ENCODE peak calls at places on chromosomes 13 and 19, in seven cellular contexts. One of them, this sample, is unnamed.

GRCh38 chr13:49649244-49649962 is 21.1 kb downstream of the ARL11 start:
- DNase-seq in left ventricle myocardium inferior: no peak
- DNase-seq in IMR-90: peak
- DNase-seq in AG04450: no peak
- DNase-seq in AG09309: peak
- DNase-seq in epithelial cell of esophagus: peak
- DNase-seq in GM12865: no peak
- DNase-seq in this sample: no peak

GRCh38 chr13:28805193-28805819 is 14.8 kb upstream of the MTUS2 start:
- DNase-seq in AG09309: no peak
- DNase-seq in left ventricle myocardium inferior: peak
- DNase-seq in GM12865: peak
- DNase-seq in epithelial cell of esophagus: peak
- DNase-seq in IMR-90: no peak
- DNase-seq in AG04450: no peak
- DNase-seq in this sample: no peak

GRCh38 chr19:47186337-47187022 is 44.5 kb downstream of the BBC3 start:
- DNase-seq in left ventricle myocardium inferior: no peak
- DNase-seq in AG04450: no peak
- DNase-seq in AG09309: no peak
- DNase-seq in IMR-90: no peak
- DNase-seq in GM12865: peak
- DNase-seq in epithelial cell of esophagus: no peak
- DNase-seq in this sample: no peak

GRCh38 chr19:6443986-6444385 is 10.4 kb upstream of the SLC25A41 start:
- DNase-seq in AG04450: no peak
- DNase-seq in IMR-90: no peak
- DNase-seq in AG09309: no peak
- DNase-seq in epithelial cell of esophagus: no peak
- DNase-seq in left ventricle myocardium inferior: no peak
- DNase-seq in GM12865: no peak
- DNase-seq in this sample: no peak

GRCh38 chr13:40130871-40131636 is 475.6 kb downstream of the COG6 start:
- DNase-seq in AG04450: no peak
- DNase-seq in left ventricle myocardium inferior: no peak
- DNase-seq in IMR-90: no peak
- DNase-seq in GM12865: no peak
- DNase-seq in AG09309: no peak
- DNase-seq in epithelial cell of esophagus: peak
- DNase-seq in this sample: no peak

GRCh38 chr13:29254971-29255370 is 340.5 kb downstream of the SLC7A1 start:
- DNase-seq in GM12865: peak
- DNase-seq in IMR-90: no peak
- DNase-seq in AG04450: no peak
- DNase-seq in epithelial cell of esophagus: no peak
- DNase-seq in AG09309: no peak
- DNase-seq in left ventricle myocardium inferior: no peak
- DNase-seq in this sample: no peak

GRCh38 chr13:93169980-93170379 is 56.6 kb upstream of the GPC6 start:
- DNase-seq in IMR-90: peak
- DNase-seq in AG09309: peak
- DNase-seq in AG04450: peak
- DNase-seq in left ventricle myocardium inferior: no peak
- DNase-seq in epithelial cell of esophagus: peak
- DNase-seq in GM12865: no peak
- DNase-seq in this sample: no peak

GRCh38 chr13:77429320-77430142 is 102.6 kb upstream of the MYCBP2 start:
- DNase-seq in AG04450: no peak
- DNase-seq in epithelial cell of esophagus: peak
- DNase-seq in AG09309: peak
- DNase-seq in left ventricle myocardium inferior: no peak
- DNase-seq in GM12865: peak
- DNase-seq in IMR-90: no peak
- DNase-seq in this sample: no peak

GRCh38 chr13:82458169-82458568 is 1424.1 kb downstream of the SLITRK1 start:
- DNase-seq in left ventricle myocardium inferior: no peak
- DNase-seq in IMR-90: no peak
- DNase-seq in AG04450: no peak
- DNase-seq in AG09309: no peak
- DNase-seq in epithelial cell of esophagus: no peak
- DNase-seq in GM12865: no peak
- DNase-seq in this sample: no peak

GRCh38 chr19:35213678-35214632 is 14.6 kb downstream of the FAM187B start:
- DNase-seq in AG09309: peak
- DNase-seq in AG04450: no peak
- DNase-seq in IMR-90: peak
- DNase-seq in GM12865: peak
- DNase-seq in left ventricle myocardium inferior: peak
- DNase-seq in epithelial cell of esophagus: peak
- DNase-seq in this sample: peak

GRCh38 chr19:23769691-23770468 is 11.2 kb upstream of the ZNF681 start:
- DNase-seq in left ventricle myocardium inferior: no peak
- DNase-seq in IMR-90: no peak
- DNase-seq in GM12865: no peak
- DNase-seq in epithelial cell of esophagus: peak
- DNase-seq in AG04450: no peak
- DNase-seq in AG09309: no peak
- DNase-seq in this sample: no peak

DNA sequence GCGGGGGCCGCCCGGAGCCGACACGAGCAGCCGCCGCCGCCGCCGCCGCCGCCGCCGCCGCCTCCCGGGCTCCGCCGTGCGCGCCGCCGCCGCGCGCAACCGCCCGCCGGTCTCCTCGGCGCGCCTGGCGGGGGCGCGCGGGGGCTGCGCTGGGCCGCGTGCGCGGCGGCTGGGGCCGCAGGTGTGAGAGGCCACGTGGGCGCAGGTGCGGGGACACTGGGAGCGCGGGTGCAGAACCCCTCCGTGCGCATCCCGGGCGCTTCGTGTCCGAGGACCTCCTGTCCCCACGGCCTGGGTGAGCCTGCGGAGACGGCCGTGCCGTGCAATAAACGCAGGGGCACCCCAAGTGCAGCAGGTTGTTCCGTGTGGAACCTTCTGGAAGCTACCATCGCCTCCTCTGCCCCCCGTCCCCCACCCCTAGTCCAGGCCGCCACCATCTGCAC is at the start of gene LINGO3:
- DNase-seq in epithelial cell of esophagus: no peak
- DNase-seq in left ventricle myocardium inferior: no peak
- DNase-seq in GM12865: no peak
- DNase-seq in IMR-90: no peak
- DNase-seq in AG04450: no peak
- DNase-seq in AG09309: no peak
- DNase-seq in this sample: no peak
- H3K4me3 ChIP-seq in epithelial cell of esophagus: peak
- H3K4me3 ChIP-seq in left ventricle myocardium inferior: peak
- H3K4me3 ChIP-seq in GM12865: no peak
- H3K4me3 ChIP-seq in IMR-90: peak
- H3K4me3 ChIP-seq in AG04450: peak
- H3K4me3 ChIP-seq in AG09309: peak
- H3K4me3 ChIP-seq in this sample: no peak

DNA sequence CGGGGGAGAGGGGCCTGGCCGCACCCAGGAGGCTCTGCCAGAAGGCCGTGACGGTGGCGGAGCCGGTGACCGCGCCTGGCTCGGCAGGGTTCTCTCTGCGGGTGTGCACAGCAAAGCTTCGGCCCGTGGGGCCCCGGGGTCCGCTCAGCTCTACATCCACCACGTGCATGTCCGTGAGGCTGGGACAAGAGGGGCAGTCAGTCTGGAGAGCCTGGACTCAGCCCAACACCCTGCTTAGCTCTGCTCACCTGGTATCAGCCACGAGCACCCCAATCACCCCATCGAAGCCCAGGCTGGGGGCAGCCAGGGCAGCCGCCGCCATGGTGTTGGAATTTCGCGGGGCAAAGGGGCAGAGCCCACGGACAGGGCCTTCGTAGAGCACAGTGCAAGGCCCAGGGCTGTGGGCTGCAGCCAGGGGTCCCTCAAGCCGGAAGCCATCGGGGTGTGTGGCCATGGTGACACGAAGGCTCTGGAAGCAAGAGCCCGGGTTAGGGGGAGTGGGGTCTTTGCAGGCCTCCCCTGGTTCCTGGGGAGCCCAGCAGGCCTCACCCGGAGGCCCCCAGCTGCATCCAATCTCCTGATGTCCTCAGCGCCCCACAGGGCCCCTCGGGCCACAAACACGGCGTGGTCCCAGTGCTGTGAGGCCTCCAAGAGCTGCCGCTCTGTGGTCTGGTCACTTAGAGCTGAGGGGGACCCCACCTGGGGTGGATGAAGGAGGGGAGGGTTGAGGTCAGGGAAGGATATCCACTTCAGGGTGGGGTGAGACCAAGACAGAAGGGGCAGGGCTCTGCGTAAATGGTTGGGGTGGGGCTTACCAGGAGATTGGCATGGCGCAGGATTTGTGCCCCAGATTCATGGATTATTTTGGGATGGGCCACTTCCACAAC is 1.4 kb downstream of the ASPDH start:
- DNase-seq in IMR-90: no peak
- DNase-seq in AG04450: no peak
- DNase-seq in AG09309: no peak
- DNase-seq in epithelial cell of esophagus: no peak
- DNase-seq in GM12865: no peak
- DNase-seq in left ventricle myocardium inferior: no peak
- DNase-seq in this sample: no peak
- H3K4me3 ChIP-seq in IMR-90: no peak
- H3K4me3 ChIP-seq in AG04450: no peak
- H3K4me3 ChIP-seq in AG09309: no peak
- H3K4me3 ChIP-seq in epithelial cell of esophagus: peak
- H3K4me3 ChIP-seq in GM12865: peak
- H3K4me3 ChIP-seq in left ventricle myocardium inferior: peak
- H3K4me3 ChIP-seq in this sample: peak

DNA sequence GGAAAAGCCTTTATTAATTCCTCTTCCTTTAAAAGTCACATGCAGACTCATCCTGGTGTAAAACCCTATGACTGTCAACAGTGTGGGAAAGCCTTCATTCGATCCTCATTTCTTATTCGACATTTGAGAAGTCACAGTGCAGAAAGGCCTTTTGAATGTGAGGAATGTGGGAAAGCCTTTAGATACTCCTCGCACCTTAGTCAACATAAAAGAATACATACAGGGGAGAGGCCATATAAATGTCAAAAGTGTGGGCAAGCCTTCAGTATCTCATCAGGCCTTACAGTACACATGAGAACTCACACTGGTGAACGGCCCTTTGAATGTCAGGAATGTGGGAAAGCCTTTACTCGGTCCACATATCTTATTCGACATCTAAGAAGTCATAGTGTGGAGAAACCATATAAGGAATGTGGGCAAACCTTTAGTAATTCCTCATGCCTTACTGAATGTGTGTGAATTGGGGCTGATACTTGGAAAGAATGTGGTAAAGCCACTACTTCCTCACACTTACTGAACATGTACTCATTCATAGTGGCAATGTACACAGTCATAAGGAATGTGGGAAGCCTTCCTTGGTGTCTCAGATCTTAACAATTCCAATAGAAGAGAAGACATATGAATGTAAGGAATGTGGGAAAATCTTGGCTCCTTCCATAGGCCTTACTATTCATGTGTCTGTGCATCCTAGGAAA is 18.8 kb downstream of the ZNF559 start:
- DNase-seq in IMR-90: no peak
- DNase-seq in AG04450: no peak
- DNase-seq in GM12865: no peak
- DNase-seq in epithelial cell of esophagus: no peak
- DNase-seq in left ventricle myocardium inferior: no peak
- DNase-seq in AG09309: no peak
- DNase-seq in this sample: no peak
- H3K4me3 ChIP-seq in IMR-90: no peak
- H3K4me3 ChIP-seq in AG04450: no peak
- H3K4me3 ChIP-seq in GM12865: no peak
- H3K4me3 ChIP-seq in epithelial cell of esophagus: no peak
- H3K4me3 ChIP-seq in left ventricle myocardium inferior: no peak
- H3K4me3 ChIP-seq in AG09309: no peak
- H3K4me3 ChIP-seq in this sample: no peak

GRCh38 chr19:43624933-43625332 is 5.5 kb upstream of the ZNF428 start:
- DNase-seq in AG09309: no peak
- DNase-seq in GM12865: peak
- DNase-seq in epithelial cell of esophagus: peak
- DNase-seq in left ventricle myocardium inferior: peak
- DNase-seq in AG04450: no peak
- DNase-seq in IMR-90: peak
- DNase-seq in this sample: no peak

GRCh38 chr19:43625918-43626579 is 6.6 kb upstream of the ZNF428 start:
- DNase-seq in GM12865: peak
- DNase-seq in AG09309: no peak
- DNase-seq in IMR-90: no peak
- DNase-seq in epithelial cell of esophagus: peak
- DNase-seq in AG04450: no peak
- DNase-seq in left ventricle myocardium inferior: no peak
- DNase-seq in this sample: no peak

GRCh38 chr19:43622070-43622469 is 2.6 kb upstream of the ZNF428 start:
- DNase-seq in GM12865: no peak
- DNase-seq in AG04450: no peak
- DNase-seq in IMR-90: no peak
- DNase-seq in AG09309: no peak
- DNase-seq in left ventricle myocardium inferior: no peak
- DNase-seq in epithelial cell of esophagus: no peak
- DNase-seq in this sample: no peak

GRCh38 chr19:43622956-43623355 is 3.5 kb upstream of the ZNF428 start:
- DNase-seq in GM12865: no peak
- DNase-seq in AG04450: no peak
- DNase-seq in epithelial cell of esophagus: no peak
- DNase-seq in IMR-90: no peak
- DNase-seq in left ventricle myocardium inferior: no peak
- DNase-seq in AG09309: no peak
- DNase-seq in this sample: no peak

GRCh38 chr19:43623889-43624670 is 4.7 kb upstream of the ZNF428 start:
- DNase-seq in left ventricle myocardium inferior: no peak
- DNase-seq in epithelial cell of esophagus: no peak
- DNase-seq in GM12865: no peak
- DNase-seq in AG09309: no peak
- DNase-seq in IMR-90: no peak
- DNase-seq in AG04450: no peak
- DNase-seq in this sample: no peak
- H3K4me3 ChIP-seq in left ventricle myocardium inferior: no peak
- H3K4me3 ChIP-seq in epithelial cell of esophagus: no peak
- H3K4me3 ChIP-seq in GM12865: no peak
- H3K4me3 ChIP-seq in AG09309: no peak
- H3K4me3 ChIP-seq in IMR-90: no peak
- H3K4me3 ChIP-seq in AG04450: no peak
- H3K4me3 ChIP-seq in this sample: no peak

GRCh38 chr13:60312851-60313505 is 84.0 kb upstream of the TDRD3 start:
- DNase-seq in AG04450: no peak
- DNase-seq in epithelial cell of esophagus: no peak
- DNase-seq in AG09309: no peak
- DNase-seq in IMR-90: no peak
- DNase-seq in left ventricle myocardium inferior: no peak
- DNase-seq in GM12865: no peak
- DNase-seq in this sample: no peak

DNA sequence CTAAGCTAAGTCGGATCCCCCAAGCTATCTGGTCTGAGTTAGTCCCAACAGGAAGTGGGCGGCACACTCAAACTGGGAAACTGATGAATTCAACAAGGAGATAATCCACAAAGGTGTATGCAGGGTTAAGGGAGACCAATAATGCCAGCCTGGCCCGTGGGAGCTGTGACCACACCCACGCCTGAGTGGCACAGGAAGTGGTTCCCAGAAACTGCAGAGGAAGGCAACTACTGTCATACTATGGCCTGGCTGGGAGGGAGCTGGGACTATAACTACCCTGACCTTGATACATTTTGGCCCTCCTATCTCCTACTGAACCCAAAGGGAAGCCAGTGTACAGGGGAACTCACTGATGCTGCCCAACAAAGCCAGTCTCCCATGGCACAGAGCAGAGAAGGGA is 85.5 kb upstream of the TDRD3 start:
- DNase-seq in left ventricle myocardium inferior: no peak
- DNase-seq in IMR-90: no peak
- DNase-seq in AG04450: no peak
- DNase-seq in GM12865: no peak
- DNase-seq in AG09309: no peak
- DNase-seq in epithelial cell of esophagus: no peak
- DNase-seq in this sample: no peak
- H3K4me3 ChIP-seq in left ventricle myocardium inferior: no peak
- H3K4me3 ChIP-seq in IMR-90: no peak
- H3K4me3 ChIP-seq in AG04450: no peak
- H3K4me3 ChIP-seq in GM12865: no peak
- H3K4me3 ChIP-seq in AG09309: no peak
- H3K4me3 ChIP-seq in epithelial cell of esophagus: no peak
- H3K4me3 ChIP-seq in this sample: no peak

This sample was measured in sigmoid colon.